ENCODE peak calls at places on chromosomes 7 and 10, in six cellular contexts. One of them, this sample, is unnamed.

GRCh38 chr10:121942749-121943148 is 14.9 kb upstream of the ATE1 start:
- DNase-seq in astrocyte of the spinal cord: peak; percentile 93
- DNase-seq in tibial artery: no peak
- DNase-seq in brain microvascular endothelial cell: peak; percentile 91
- DNase-seq in epithelial cell of proximal tubule: no peak
- DNase-seq in A549: no peak
- DNase-seq in this sample: peak; percentile 61

GRCh38 chr7:26348234-26348851 is 56.7 kb downstream of the SNX10 start:
- DNase-seq in astrocyte of the spinal cord: no peak
- DNase-seq in tibial artery: no peak
- DNase-seq in brain microvascular endothelial cell: no peak
- DNase-seq in epithelial cell of proximal tubule: peak; percentile 99
- DNase-seq in A549: no peak
- DNase-seq in this sample: no peak

GRCh38 chr10:45383682-45384320 is 9.8 kb downstream of the ALOX5 start:
- DNase-seq in astrocyte of the spinal cord: no peak
- DNase-seq in tibial artery: no peak
- DNase-seq in brain microvascular endothelial cell: no peak
- DNase-seq in epithelial cell of proximal tubule: no peak
- DNase-seq in A549: no peak
- DNase-seq in this sample: no peak

GRCh38 chr10:117964528-117964927 is 82.2 kb downstream of the RAB11FIP2 start:
- DNase-seq in astrocyte of the spinal cord: no peak
- DNase-seq in tibial artery: no peak
- DNase-seq in brain microvascular endothelial cell: no peak
- DNase-seq in epithelial cell of proximal tubule: no peak
- DNase-seq in A549: no peak
- DNase-seq in this sample: no peak

GRCh38 chr10:77940225-77940624 is 13.7 kb upstream of the DLG5 start:
- DNase-seq in astrocyte of the spinal cord: no peak
- DNase-seq in tibial artery: no peak
- DNase-seq in brain microvascular endothelial cell: no peak
- DNase-seq in epithelial cell of proximal tubule: no peak
- DNase-seq in A549: no peak
- DNase-seq in this sample: no peak

GRCh38 chr10:110446954-110447608 is 50.6 kb upstream of the DUSP5 start:
- DNase-seq in astrocyte of the spinal cord: peak; percentile 86
- DNase-seq in tibial artery: peak; percentile 54
- DNase-seq in brain microvascular endothelial cell: peak; percentile 87
- DNase-seq in epithelial cell of proximal tubule: no peak
- DNase-seq in A549: no peak
- DNase-seq in this sample: peak; percentile 92

GRCh38 chr10:86191686-86192085 is 174.9 kb downstream of the GRID1 start:
- DNase-seq in astrocyte of the spinal cord: no peak
- DNase-seq in tibial artery: no peak
- DNase-seq in brain microvascular endothelial cell: no peak
- DNase-seq in epithelial cell of proximal tubule: no peak
- DNase-seq in A549: no peak
- DNase-seq in this sample: no peak

GRCh38 chr7:95630702-95631458 is 34.6 kb upstream of the PDK4 start:
- DNase-seq in astrocyte of the spinal cord: no peak
- DNase-seq in tibial artery: no peak
- DNase-seq in brain microvascular endothelial cell: no peak
- DNase-seq in epithelial cell of proximal tubule: no peak
- DNase-seq in A549: no peak
- DNase-seq in this sample: no peak

GRCh38 chr10:33801705-33802104 is 467.2 kb upstream of the NRP1 start:
- DNase-seq in astrocyte of the spinal cord: peak; percentile 29
- DNase-seq in tibial artery: no peak
- DNase-seq in brain microvascular endothelial cell: peak; percentile 48
- DNase-seq in epithelial cell of proximal tubule: peak; percentile 94
- DNase-seq in A549: peak; percentile 66
- DNase-seq in this sample: peak; percentile 92

GRCh38 chr10:69069090-69070042 is 18.5 kb upstream of the SRGN start:
- DNase-seq in astrocyte of the spinal cord: no peak
- DNase-seq in tibial artery: no peak
- DNase-seq in brain microvascular endothelial cell: no peak
- DNase-seq in epithelial cell of proximal tubule: no peak
- DNase-seq in A549: no peak
- DNase-seq in this sample: no peak

GRCh38 chr7:51354897-51355296 is 38.3 kb upstream of the COBL start:
- DNase-seq in astrocyte of the spinal cord: no peak
- DNase-seq in tibial artery: no peak
- DNase-seq in brain microvascular endothelial cell: no peak
- DNase-seq in epithelial cell of proximal tubule: no peak
- DNase-seq in A549: no peak
- DNase-seq in this sample: no peak

GRCh38 chr10:104387130-104387888 is 33.7 kb downstream of the CFAP58 start:
- DNase-seq in astrocyte of the spinal cord: no peak
- DNase-seq in tibial artery: no peak
- DNase-seq in brain microvascular endothelial cell: no peak
- DNase-seq in epithelial cell of proximal tubule: peak; percentile 9
- DNase-seq in A549: no peak
- DNase-seq in this sample: peak; percentile 10

GRCh38 chr7:149459540-149460433 is 1.1 kb downstream of the ZNF777 start:
- DNase-seq in astrocyte of the spinal cord: no peak
- DNase-seq in tibial artery: no peak
- DNase-seq in brain microvascular endothelial cell: no peak
- DNase-seq in epithelial cell of proximal tubule: no peak
- DNase-seq in A549: peak; percentile 29
- DNase-seq in this sample: peak; percentile 14

GRCh38 chr10:132388901-132389630 is 7.9 kb upstream of the PWWP2B start:
- DNase-seq in astrocyte of the spinal cord: no peak
- DNase-seq in tibial artery: peak; percentile 70
- DNase-seq in brain microvascular endothelial cell: no peak
- DNase-seq in epithelial cell of proximal tubule: no peak
- DNase-seq in A549: no peak
- DNase-seq in this sample: no peak

GRCh38 chr7:108308913-108309312 is 147.3 kb downstream of the NRCAM start:
- DNase-seq in astrocyte of the spinal cord: peak; percentile 69
- DNase-seq in tibial artery: no peak
- DNase-seq in brain microvascular endothelial cell: peak; percentile 73
- DNase-seq in epithelial cell of proximal tubule: peak; percentile 95
- DNase-seq in A549: no peak
- DNase-seq in this sample: peak; percentile 77

GRCh38 chr7:22726849-22727792 is at the start of gene IL6:
- DNase-seq in astrocyte of the spinal cord: peak; percentile 96
- DNase-seq in tibial artery: peak; percentile 89
- DNase-seq in brain microvascular endothelial cell: peak; percentile 94
- DNase-seq in epithelial cell of proximal tubule: peak; percentile 94
- DNase-seq in A549: no peak
- DNase-seq in this sample: peak; percentile 81
- H3K4me3 ChIP-seq in astrocyte of the spinal cord: peak within 1 kb of the TSS; percentile 33
- H3K4me3 ChIP-seq in tibial artery: peak within 1 kb of the TSS; percentile 45
- H3K4me3 ChIP-seq in brain microvascular endothelial cell: peak within 1 kb of the TSS; percentile 75
- H3K4me3 ChIP-seq in epithelial cell of proximal tubule: peak within 1 kb of the TSS; percentile 59
- H3K4me3 ChIP-seq in A549: peak within 1 kb of the TSS; percentile 17
- H3K4me3 ChIP-seq in this sample: no peak within 1 kb of the TSS

GRCh38 chr10:7152341-7152740 is 258.5 kb downstream of the SFMBT2 start:
- DNase-seq in astrocyte of the spinal cord: no peak
- DNase-seq in tibial artery: no peak
- DNase-seq in brain microvascular endothelial cell: no peak
- DNase-seq in epithelial cell of proximal tubule: no peak
- DNase-seq in A549: no peak
- DNase-seq in this sample: no peak
- TF ChIP-seq CTCF in astrocyte of the spinal cord: no peak
- TF ChIP-seq CTCF in tibial artery: no peak
- TF ChIP-seq CTCF in brain microvascular endothelial cell: no peak
- TF ChIP-seq CTCF in epithelial cell of proximal tubule: no peak
- TF ChIP-seq CTCF in A549: no peak
- TF ChIP-seq CTCF in this sample: no peak

GRCh38 chr7:99928188-99928587 is 1.2 kb downstream of the GJC3 start:
- DNase-seq in astrocyte of the spinal cord: no peak
- DNase-seq in tibial artery: no peak
- DNase-seq in brain microvascular endothelial cell: no peak
- DNase-seq in epithelial cell of proximal tubule: no peak
- DNase-seq in A549: no peak
- DNase-seq in this sample: no peak

GRCh38 chr7:99928994-99929729 is at the start of gene GJC3:
- DNase-seq in astrocyte of the spinal cord: peak; percentile 33
- DNase-seq in tibial artery: no peak
- DNase-seq in brain microvascular endothelial cell: peak; percentile 34
- DNase-seq in epithelial cell of proximal tubule: no peak
- DNase-seq in A549: peak; percentile 85
- DNase-seq in this sample: peak; percentile 62

GRCh38 chr7:99927536-99927935 is 1.9 kb downstream of the GJC3 start:
- DNase-seq in astrocyte of the spinal cord: no peak
- DNase-seq in tibial artery: no peak
- DNase-seq in brain microvascular endothelial cell: no peak
- DNase-seq in epithelial cell of proximal tubule: no peak
- DNase-seq in A549: no peak
- DNase-seq in this sample: no peak

GRCh38 chr7:99930376-99930775 is 956 bp upstream of the GJC3 start:
- DNase-seq in astrocyte of the spinal cord: no peak
- DNase-seq in tibial artery: no peak
- DNase-seq in brain microvascular endothelial cell: no peak
- DNase-seq in epithelial cell of proximal tubule: no peak
- DNase-seq in A549: no peak
- DNase-seq in this sample: no peak

DNA sequence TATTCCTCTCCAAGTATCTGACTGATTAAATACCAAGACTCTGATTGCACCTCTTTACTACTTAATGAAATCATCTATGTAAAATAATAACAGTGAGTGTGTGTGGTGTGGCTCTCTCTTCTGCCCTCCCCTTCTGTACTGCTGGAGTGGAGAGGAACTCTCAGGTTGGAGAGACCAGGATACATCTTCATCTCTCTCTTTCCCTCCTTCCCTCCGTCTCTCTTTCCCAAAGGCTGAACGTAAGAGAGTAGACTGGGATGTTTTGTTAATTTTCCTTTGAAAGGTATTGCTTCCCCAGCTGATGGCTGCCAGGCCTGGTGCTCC is 272 bp upstream of the GJC3 start:
- DNase-seq in astrocyte of the spinal cord: no peak
- DNase-seq in tibial artery: no peak
- DNase-seq in brain microvascular endothelial cell: no peak
- DNase-seq in epithelial cell of proximal tubule: no peak
- DNase-seq in A549: no peak
- DNase-seq in this sample: no peak
- H3K4me3 ChIP-seq in astrocyte of the spinal cord: no peak overlapping the region
- H3K4me3 ChIP-seq in tibial artery: no peak overlapping the region
- H3K4me3 ChIP-seq in brain microvascular endothelial cell: peak overlapping the region; percentile 34
- H3K4me3 ChIP-seq in epithelial cell of proximal tubule: peak overlapping the region; percentile 42
- H3K4me3 ChIP-seq in A549: no peak overlapping the region
- H3K4me3 ChIP-seq in this sample: no peak overlapping the region

GRCh38 chr7:48046458-48046857 is 11.1 kb downstream of the C7orf57 start:
- DNase-seq in astrocyte of the spinal cord: no peak
- DNase-seq in tibial artery: no peak
- DNase-seq in brain microvascular endothelial cell: no peak
- DNase-seq in epithelial cell of proximal tubule: no peak
- DNase-seq in A549: no peak
- DNase-seq in this sample: no peak
- TF ChIP-seq CTCF in astrocyte of the spinal cord: no peak
- TF ChIP-seq CTCF in tibial artery: no peak
- TF ChIP-seq CTCF in brain microvascular endothelial cell: no peak
- TF ChIP-seq CTCF in epithelial cell of proximal tubule: no peak
- TF ChIP-seq CTCF in A549: no peak
- TF ChIP-seq CTCF in this sample: no peak

GRCh38 chr7:80387634-80388033 is 124.2 kb downstream of the GNAT3 start:
- DNase-seq in astrocyte of the spinal cord: no peak
- DNase-seq in tibial artery: no peak
- DNase-seq in brain microvascular endothelial cell: no peak
- DNase-seq in epithelial cell of proximal tubule: no peak
- DNase-seq in A549: no peak
- DNase-seq in this sample: peak; percentile 45
- H3K4me3 ChIP-seq in astrocyte of the spinal cord: no peak overlapping the region
- H3K4me3 ChIP-seq in tibial artery: no peak overlapping the region
- H3K4me3 ChIP-seq in brain microvascular endothelial cell: no peak overlapping the region
- H3K4me3 ChIP-seq in epithelial cell of proximal tubule: no peak overlapping the region
- H3K4me3 ChIP-seq in A549: no peak overlapping the region
- H3K4me3 ChIP-seq in this sample: no peak overlapping the region